ENCODE peak calls at places on chromosomes 3 and 15, in four cellular contexts. A is hepatocyte, P is natural killer cell, D is cardiac muscle cell. R is an unnamed sample.
A peak's percentile ranks its signal among the peaks of the same experiment; 100 is the strongest.

GRCh38 chr3:169914321-169914720 is 2.9 kb downstream of the SAMD7 start:
- DNase-seq in A (peak; percentile 10), P (no peak), D (no peak), R (no peak)

GRCh38 chr3:23959147-23959900 is 14.2 kb downstream of the NR1D2 start:
- DNase-seq in A (peak; percentile 28), P (no peak), D (no peak), R (no peak)

GRCh38 chr3:123782488-123782887 is 101.6 kb downstream of the MYLK start:
- DNase-seq in A (no peak), P (no peak), D (no peak), R (no peak)

GRCh38 chr15:33026614-33027013 is 167.9 kb downstream of the FMN1 start:
- DNase-seq in A (no peak), P (no peak), D (peak; percentile 32), R (no peak)

GRCh38 chr3:52270252-52270754 is 8.1 kb downstream of the WDR82 start:
- DNase-seq in A (no peak), P (no peak), D (no peak), R (no peak)

GRCh38 chr3:140595295-140595694 is 82.6 kb upstream of the TRIM42 start:
- DNase-seq in A (no peak), P (no peak), D (no peak), R (no peak)

GRCh38 chr3:100073555-100074307 is 40.6 kb downstream of the FILIP1L start:
- DNase-seq in A (peak; percentile 72), P (no peak), D (peak; percentile 56), R (no peak)

GRCh38 chr3:69433016-69433937 is 47.4 kb upstream of the FRMD4B start:
- DNase-seq in A (no peak), P (no peak), D (peak; percentile 42), R (no peak)

GRCh38 chr15:67048281-67049279 is 16.8 kb upstream of the SMAD3 start:
- DNase-seq in A (peak; percentile 92), P (no peak), D (no peak), R (no peak)

GRCh38 chr15:92623435-92623834 is 32.1 kb downstream of the FAM174B start:
- DNase-seq in A (no peak), P (no peak), D (no peak), R (no peak)

GRCh38 chr3:133964547-133964946 is 65.2 kb downstream of the SLCO2A1 start:
- DNase-seq in A (no peak), P (no peak), D (no peak), R (no peak)

GRCh38 chr3:45178131-45179023 is 32.2 kb upstream of the CDCP1 start:
- DNase-seq in A (no peak), P (no peak), D (no peak), R (no peak)

GRCh38 chr15:39248204-39248603 is 332.7 kb upstream of the THBS1 start:
- DNase-seq in A (no peak), P (no peak), D (no peak), R (no peak)

GRCh38 chr3:12758025-12758830 is 831 bp downstream of the TMEM40 start:
- DNase-seq in A (peak; percentile 56), P (no peak), D (peak; percentile 45), R (no peak)